ENCODE peak calls at places on chromosome 20, in seven cellular contexts. Q, L, U, W, T, A and Z are unnamed samples.

GRCh38 chr20:21505810-21506530 is 7.9 kb downstream of the NKX2-2 start:
- DNase-seq in Q (no peak), W (no peak), L (peak; percentile 63), U (no peak), T (peak; percentile 74), A (peak; percentile 20), Z (no peak)

GRCh38 chr20:24236204-24236603 is 233.2 kb upstream of the SYNDIG1 start:
- DNase-seq in Q (no peak), A (no peak), T (no peak), L (no peak), W (no peak), U (no peak), Z (no peak)

GRCh38 chr20:54320148-54320607 is 112.3 kb downstream of the PFDN4 start:
- DNase-seq in A (peak; percentile 24), Q (no peak), W (no peak), T (no peak), L (no peak), U (no peak), Z (no peak)

GRCh38 chr20:21432911-21433310 is 35.6 kb upstream of the NKX2-4 start:
- DNase-seq in T (no peak), L (no peak), U (no peak), A (no peak), W (no peak), Q (no peak), Z (no peak)

GRCh38 chr20:51413753-51414323 is 128.7 kb downstream of the NFATC2 start:
- DNase-seq in L (no peak), U (no peak), Q (no peak), T (no peak), W (no peak), A (no peak), Z (peak; percentile 50)

GRCh38 chr20:29318871-29319461 is 1938.5 kb upstream of the DEFB115 start:
- DNase-seq in A (no peak), T (peak; percentile 49), Q (no peak), W (no peak), U (no peak), L (no peak), Z (no peak)

GRCh38 chr20:33298391-33298790 is 15.4 kb downstream of the BPIFB1 start:
- DNase-seq in A (no peak), T (no peak), W (no peak), U (no peak), L (no peak), Q (no peak), Z (no peak)

GRCh38 chr20:5977223-5977622 is 26.8 kb downstream of the MCM8 start:
- DNase-seq in W (no peak), L (no peak), Q (no peak), T (no peak), A (no peak), U (no peak), Z (no peak)

GRCh38 chr20:5153612-5154542 is 27.1 kb downstream of the CDS2 start:
- DNase-seq in W (no peak), T (no peak), L (no peak), A (peak; percentile 41), Q (no peak), U (peak; percentile 65), Z (no peak)

GRCh38 chr20:44019638-44020335 is 105.1 kb downstream of the TOX2 start:
- DNase-seq in W (no peak), T (no peak), L (no peak), U (no peak), Q (no peak), A (peak; percentile 23), Z (no peak)

GRCh38 chr20:14374191-14374590 is 36.8 kb upstream of the FLRT3 start:
- DNase-seq in T (no peak), A (no peak), L (no peak), U (no peak), W (no peak), Q (no peak), Z (no peak)
- TF ChIP-seq CTCF in T (no peak), A (no peak), L (no peak), U (no peak), W (no peak), Q (no peak), Z (no peak)

GRCh38 chr20:23061262-23061661 is 11.8 kb upstream of the THBD start:
- DNase-seq in Q (no peak), U (no peak), A (no peak), T (no peak), W (no peak), L (no peak), Z (no peak)

GRCh38 chr20:23062632-23063031 is 13.2 kb upstream of the THBD start:
- DNase-seq in Q (no peak), L (no peak), T (no peak), A (no peak), U (no peak), W (no peak), Z (no peak)

GRCh38 chr20:23060629-23061028 is 11.2 kb upstream of the THBD start:
- DNase-seq in L (peak; percentile 67), W (no peak), U (no peak), T (no peak), A (no peak), Q (no peak), Z (no peak)

GRCh38 chr20:23063573-23063972 is 14.1 kb upstream of the THBD start:
- DNase-seq in A (no peak), W (no peak), Q (no peak), T (no peak), L (no peak), U (no peak), Z (no peak)

GRCh38 chr20:23061713-23062561 is 12.5 kb upstream of the THBD start:
- DNase-seq in U (peak; percentile 24), W (peak; percentile 84), T (no peak), A (peak; percentile 57), Q (no peak), L (peak; percentile 65), Z (no peak)
- TF ChIP-seq CTCF in U (peak; percentile 54), W (peak; percentile 65), T (peak; percentile 61), A (peak; percentile 43), Q (no peak), L (peak; percentile 59), Z (peak; percentile 31)

DNA sequence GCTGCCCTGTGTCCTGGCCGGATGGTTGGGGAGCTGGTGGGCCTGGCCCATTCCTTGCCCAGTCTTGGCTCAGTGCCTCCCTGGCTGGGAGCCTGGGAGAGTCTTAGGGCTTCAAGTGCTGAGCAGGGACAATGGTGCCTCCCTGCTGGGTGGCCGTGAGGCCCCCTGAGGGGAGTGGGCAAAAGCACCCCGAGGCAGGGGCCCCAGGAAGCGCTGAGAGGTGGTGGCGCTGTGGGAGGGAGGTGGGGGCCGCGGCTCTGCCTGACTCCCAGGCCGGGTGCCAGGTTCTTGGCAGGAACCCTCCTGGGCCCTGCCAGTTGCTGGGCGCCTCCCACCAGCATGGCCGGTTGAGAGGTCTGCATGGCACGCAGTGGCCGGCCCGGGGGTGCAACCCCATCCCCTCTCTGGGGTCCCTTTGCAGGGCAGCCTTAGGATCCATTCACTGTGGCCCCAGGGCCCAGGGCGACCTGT is 9.3 kb upstream of the RPS21 start:
- DNase-seq in Q (no peak), L (no peak), U (peak; percentile 51), W (no peak), T (peak; percentile 65), A (no peak), Z (no peak)
- TF ChIP-seq CTCF in Q (no peak), L (no peak), U (no peak), W (no peak), T (no peak), A (no peak), Z (no peak)

GRCh38 chr20:3250091-3250504 is 11.1 kb upstream of the SLC4A11 start:
- DNase-seq in Q (no peak), U (peak; percentile 34), T (no peak), L (peak; percentile 68), A (no peak), W (no peak), Z (no peak)
- TF ChIP-seq CTCF in Q (no peak), U (peak; percentile 61), T (no peak), L (peak; percentile 75), A (peak; percentile 26), W (no peak), Z (peak; percentile 43)

GRCh38 chr20:10550204-10551118 is 115.4 kb downstream of the SLX4IP start:
- DNase-seq in L (no peak), W (no peak), Q (no peak), A (no peak), T (no peak), U (no peak), Z (no peak)

GRCh38 chr20:10541668-10542411 is 106.7 kb downstream of the SLX4IP start:
- DNase-seq in T (no peak), Q (no peak), L (no peak), W (no peak), A (no peak), U (no peak), Z (no peak)

GRCh38 chr20:10551732-10552724 is 116.9 kb downstream of the SLX4IP start:
- DNase-seq in L (peak; percentile 10), W (no peak), U (no peak), Q (no peak), A (no peak), T (no peak), Z (no peak)

GRCh38 chr20:10549511-10549910 is 114.4 kb downstream of the SLX4IP start:
- DNase-seq in T (no peak), Q (no peak), L (no peak), A (no peak), W (no peak), U (no peak), Z (no peak)

GRCh38 chr20:10547276-10548114 is 112.4 kb downstream of the SLX4IP start:
- DNase-seq in U (no peak), L (no peak), W (no peak), A (peak; percentile 5), Q (no peak), T (no peak), Z (no peak)
- TF ChIP-seq CTCF in U (no peak), L (no peak), W (no peak), A (no peak), Q (no peak), T (no peak), Z (no peak)

DNA sequence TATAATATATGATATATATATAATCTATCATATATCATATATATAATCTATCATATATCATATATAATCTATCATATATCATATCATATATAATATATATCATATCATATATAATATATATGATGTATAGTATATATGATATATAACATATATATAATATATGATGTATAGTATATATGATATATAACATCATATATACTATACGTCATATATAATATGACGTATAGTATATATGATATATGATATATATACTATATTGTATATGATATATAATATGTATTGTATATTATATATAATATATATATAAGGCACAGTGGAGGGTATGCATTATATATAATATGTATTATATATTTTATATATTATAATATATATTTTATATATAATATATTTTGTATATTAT is 36.7 kb downstream of the PTPRA start:
- DNase-seq in Q (no peak), U (no peak), W (no peak), T (no peak), A (no peak), L (no peak), Z (no peak)
- TF ChIP-seq CTCF in Q (no peak), U (no peak), W (no peak), T (no peak), A (no peak), L (no peak), Z (no peak)

DNA sequence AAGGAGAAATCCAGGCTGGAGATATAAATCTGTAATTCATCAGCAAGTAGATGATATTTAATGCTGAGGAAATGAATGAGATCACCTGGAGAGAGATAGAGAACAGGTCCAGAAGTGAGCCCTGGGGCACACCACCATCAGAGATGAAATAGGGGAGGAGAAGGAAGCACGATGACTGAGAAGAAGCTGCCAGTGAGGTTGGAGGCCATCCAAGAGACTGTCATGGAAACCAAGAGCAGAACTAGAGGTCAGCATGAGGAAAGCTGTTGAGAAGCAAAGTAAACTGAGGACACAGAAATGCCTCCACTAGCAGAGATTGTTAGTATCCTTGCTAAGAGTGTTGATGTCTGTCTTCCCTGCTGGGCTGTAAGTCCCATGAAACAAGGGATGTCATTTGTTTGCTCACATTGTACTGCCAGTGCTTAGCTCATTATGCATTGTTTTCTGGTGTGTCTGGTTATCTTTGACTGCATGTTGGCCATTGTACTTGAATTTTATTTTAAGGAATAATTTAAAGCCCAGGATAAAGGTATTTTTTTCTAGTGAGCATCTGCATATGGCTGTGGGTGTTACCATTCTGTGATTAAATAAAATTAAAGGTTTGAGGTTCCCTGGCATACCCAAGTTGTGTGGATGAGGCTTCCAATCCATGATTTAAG is 35.8 kb downstream of the CDH22 start:
- DNase-seq in L (no peak), A (no peak), W (no peak), Q (no peak), U (no peak), T (no peak), Z (no peak)
- TF ChIP-seq CTCF in L (no peak), A (no peak), W (no peak), Q (no peak), U (no peak), T (no peak), Z (no peak)